ENCODE peak calls at places on chromosome 9, in four cellular contexts. O, P, S and Q are unnamed samples.

GRCh38 chr9:128552744-128553221 is 396 bp downstream of the SPTAN1 start:
- DNase-seq in O (peak), P (peak), S (no peak), Q (peak)

GRCh38 chr9:136965771-136966484 is 11.4 kb upstream of the PTGDS start:
- DNase-seq in O (no peak), P (no peak), S (no peak), Q (no peak)

GRCh38 chr9:133838859-133839507 is 100.8 kb upstream of the SARDH start:
- DNase-seq in O (no peak), P (no peak), S (no peak), Q (no peak)

GRCh38 chr9:107751522-107752235 is 262.1 kb upstream of the KLF4 start:
- DNase-seq in O (peak), P (no peak), S (peak), Q (peak)

GRCh38 chr9:84271004-84271886 is 69.3 kb downstream of the SLC28A3 start:
- DNase-seq in O (no peak), P (peak), S (peak), Q (no peak)

GRCh38 chr9:107693620-107694326 is 204.2 kb upstream of the KLF4 start:
- DNase-seq in O (peak), P (no peak), S (no peak), Q (peak)

GRCh38 chr9:133375116-133375723 is 640 bp downstream of the SURF4 start:
- DNase-seq in O (peak), P (peak), S (no peak), Q (peak)

GRCh38 chr9:121800376-121800775 is 148.9 kb downstream of the DAB2IP start:
- DNase-seq in O (no peak), P (no peak), S (no peak), Q (no peak)

GRCh38 chr9:82275531-82275930 is 287.0 kb downstream of the SPATA31D1 start:
- DNase-seq in O (no peak), P (no peak), S (peak), Q (no peak)

GRCh38 chr9:123359546-123359945 is 3.5 kb downstream of the CRB2 start:
- DNase-seq in O (no peak), P (no peak), S (no peak), Q (no peak)

GRCh38 chr9:92432350-92432749 is 8.1 kb upstream of the OMD start:
- DNase-seq in O (no peak), P (no peak), S (peak), Q (no peak)

GRCh38 chr9:105127863-105128220 is 116.6 kb upstream of the SLC44A1 start:
- DNase-seq in O (peak), P (no peak), S (no peak), Q (peak)

GRCh38 chr9:134065720-134066419 is 2.0 kb downstream of the BRD3 start:
- DNase-seq in O (peak), P (no peak), S (peak), Q (peak)

GRCh38 chr9:114287001-114287762 is 35.7 kb upstream of the ORM1 start:
- DNase-seq in O (no peak), P (no peak), S (no peak), Q (no peak)

GRCh38 chr9:136566899-136567298 is 21.1 kb upstream of the NOTCH1 start:
- DNase-seq in O (no peak), P (no peak), S (no peak), Q (peak)

GRCh38 chr9:126945682-126946081 is 31.1 kb downstream of the RALGPS1 start:
- DNase-seq in O (no peak), P (no peak), S (no peak), Q (no peak)

GRCh38 chr9:100602302-100602930 is 24.5 kb downstream of the CAVIN4 start:
- DNase-seq in O (peak), P (peak), S (peak), Q (peak)

GRCh38 chr9:91419222-91420191 is 4.1 kb downstream of the NFIL3 start:
- DNase-seq in O (peak), P (no peak), S (peak), Q (peak)

GRCh38 chr9:81656004-81656403 is 33.3 kb downstream of the TLE1 start:
- DNase-seq in O (no peak), P (no peak), S (no peak), Q (no peak)

GRCh38 chr9:26524225-26524624 is 368.4 kb downstream of the CAAP1 start:
- DNase-seq in O (no peak), P (no peak), S (no peak), Q (no peak)

GRCh38 chr9:101226803-101227202 is 158.0 kb downstream of the BAAT start:
- DNase-seq in O (no peak), P (no peak), S (no peak), Q (no peak)

GRCh38 chr9:93617273-93617672 is 40.9 kb downstream of the PHF2 start:
- DNase-seq in O (no peak), P (no peak), S (no peak), Q (no peak)

GRCh38 chr9:976258-976804 is at the start of gene DMRT3:
- DNase-seq in O (no peak), P (peak), S (no peak), Q (no peak)

GRCh38 chr9:7186175-7186574 is 428.4 kb downstream of the KDM4C start:
- DNase-seq in O (peak), P (no peak), S (no peak), Q (peak)

GRCh38 chr9:16023466-16023865 is 470.6 kb downstream of the CCDC171 start:
- DNase-seq in O (peak), P (no peak), S (peak), Q (peak)

GRCh38 chr9:4333231-4333740 is 33.4 kb upstream of the GLIS3 start:
- DNase-seq in O (no peak), P (no peak), S (no peak), Q (no peak)

GRCh38 chr9:133031496-133031911 is 707 bp downstream of the GTF3C5 start:
- DNase-seq in O (peak), P (no peak), S (no peak), Q (peak)

GRCh38 chr9:31807574-31808256 is 576.7 kb upstream of the ACO1 start:
- DNase-seq in O (no peak), P (no peak), S (no peak), Q (no peak)

GRCh38 chr9:115006660-115007059 is 76.3 kb upstream of the TNFSF8 start:
- DNase-seq in O (peak), P (no peak), S (peak), Q (peak)

GRCh38 chr9:21395778-21396717 is 10.8 kb upstream of the IFNA2 start:
- DNase-seq in O (no peak), P (peak), S (no peak), Q (peak)